ENCODE peak calls at places on chromosome 15, in nine cellular contexts. O, T, H, C, X, P, N, Q and D are unnamed samples.

GRCh38 chr15:68599560-68600071 is 20.8 kb downstream of the CORO2B start:
- DNase-seq in O (peak; percentile 23), T (no peak), H (no peak), C (peak; percentile 72), X (peak; percentile 45), P (no peak), N (no peak), Q (no peak), D (peak; percentile 97)

GRCh38 chr15:69934607-69935006 is 163.1 kb downstream of the TLE3 start:
- DNase-seq in O (no peak), T (no peak), H (no peak), C (no peak), X (no peak), P (no peak), N (no peak), Q (no peak), D (no peak)

GRCh38 chr15:25848769-25849430 is 14.2 kb downstream of the ATP10A start:
- DNase-seq in O (no peak), T (no peak), H (no peak), C (no peak), X (no peak), P (no peak), N (no peak), Q (no peak), D (no peak)

GRCh38 chr15:30038667-30039523 is 43.9 kb upstream of the GOLGA8J start:
- DNase-seq in O (no peak), T (no peak), H (peak; percentile 81), C (no peak), X (peak; percentile 75), P (peak; percentile 57), N (no peak), Q (peak; percentile 23), D (no peak)

GRCh38 chr15:41494190-41494921 is 682 bp downstream of the ITPKA start:
- DNase-seq in O (no peak), T (no peak), H (peak; percentile 42), C (no peak), X (peak; percentile 24), P (peak; percentile 41), N (peak; percentile 55), Q (peak; percentile 30), D (peak; percentile 51)

GRCh38 chr15:79349526-79349925 is 38.6 kb downstream of the TMED3 start:
- DNase-seq in O (no peak), T (no peak), H (no peak), C (no peak), X (no peak), P (no peak), N (no peak), Q (no peak), D (peak; percentile 87)

GRCh38 chr15:38274135-38274534 is 21.5 kb downstream of the SPRED1 start:
- DNase-seq in O (no peak), T (no peak), H (no peak), C (no peak), X (no peak), P (no peak), N (no peak), Q (no peak), D (no peak)

GRCh38 chr15:98560338-98560737 is 88.0 kb upstream of the IGF1R start:
- DNase-seq in O (no peak), T (no peak), H (no peak), C (no peak), X (no peak), P (no peak), N (no peak), Q (no peak), D (no peak)

GRCh38 chr15:68413363-68414255 is 18.4 kb downstream of the ITGA11 start:
- DNase-seq in O (peak; percentile 56), T (no peak), H (no peak), C (no peak), X (peak; percentile 23), P (peak; percentile 14), N (no peak), Q (peak; percentile 76), D (no peak)

GRCh38 chr15:25830844-25831443 is 32.2 kb downstream of the ATP10A start:
- DNase-seq in O (peak; percentile 37), T (no peak), H (no peak), C (peak; percentile 95), X (peak; percentile 24), P (no peak), N (no peak), Q (peak; percentile 67), D (no peak)

GRCh38 chr15:73685561-73685960 is 1.4 kb downstream of the CD276 start:
- DNase-seq in O (no peak), T (no peak), H (no peak), C (peak; percentile 45), X (no peak), P (no peak), N (no peak), Q (no peak), D (no peak)

GRCh38 chr15:73682597-73683090 is 1.5 kb upstream of the CD276 start:
- DNase-seq in O (no peak), T (no peak), H (no peak), C (no peak), X (no peak), P (no peak), N (no peak), Q (no peak), D (no peak)

GRCh38 chr15:73683257-73683623 is 943 bp upstream of the CD276 start:
- DNase-seq in O (no peak), T (no peak), H (no peak), C (no peak), X (no peak), P (no peak), N (no peak), Q (no peak), D (no peak)

GRCh38 chr15:73681856-73682596 is 2.2 kb upstream of the CD276 start:
- DNase-seq in O (no peak), T (no peak), H (no peak), C (no peak), X (no peak), P (no peak), N (no peak), Q (no peak), D (no peak)

DNA sequence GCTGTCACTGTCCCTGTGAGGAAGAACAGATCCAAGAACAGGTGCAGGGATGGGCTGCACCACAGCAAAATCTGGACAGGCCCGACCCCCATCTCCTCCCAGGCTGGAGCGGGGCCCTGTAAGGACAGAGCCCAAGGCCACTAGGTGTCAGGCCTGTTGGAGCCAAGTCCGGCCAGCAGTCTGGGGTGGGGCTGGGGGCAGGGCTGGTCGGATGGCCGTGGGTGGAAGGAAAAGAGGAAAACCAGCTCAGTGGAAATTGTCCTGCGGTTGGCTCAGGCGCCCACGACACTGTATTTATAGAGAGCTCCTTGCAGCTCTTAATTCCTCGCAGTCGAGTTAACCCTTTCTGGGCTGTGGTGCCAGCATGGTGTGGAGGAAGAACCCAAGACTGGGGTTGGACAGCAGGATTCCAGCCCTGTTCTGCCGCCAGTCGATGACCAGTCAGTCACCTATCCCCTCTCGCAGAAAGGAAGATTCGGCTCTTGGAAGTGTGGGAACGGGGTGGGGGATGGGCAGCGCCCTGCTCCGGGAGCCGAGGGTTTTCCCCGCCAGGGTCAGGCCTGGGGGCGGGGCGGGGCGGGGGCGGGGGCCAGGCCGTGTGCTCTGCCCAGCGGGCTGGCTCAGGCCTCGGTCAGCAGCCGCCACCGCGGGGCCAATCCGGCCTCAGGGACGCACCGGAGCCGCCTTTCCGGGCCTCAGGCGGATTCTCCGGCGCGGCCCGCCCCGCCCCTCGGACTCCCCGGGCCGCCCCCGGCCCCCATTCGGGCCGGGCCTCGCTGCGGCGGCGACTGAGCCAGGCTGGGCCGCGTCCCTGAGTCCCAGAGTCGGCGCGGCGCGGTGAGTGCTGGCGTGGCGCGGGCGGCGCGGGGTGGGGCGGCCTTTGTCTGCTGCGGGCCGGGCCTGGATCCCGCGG is at the start of gene CD276:
- DNase-seq in O (peak; percentile 88), T (no peak), H (peak; percentile 92), C (peak; percentile 66), X (peak; percentile 78), P (peak; percentile 89), N (peak; percentile 90), Q (peak; percentile 86), D (peak; percentile 72)
- TF ChIP-seq CTCF in O (peak; percentile 48), T (no peak), H (peak; percentile 37), C (peak; percentile 15), X (no peak), P (no peak), N (peak; percentile 32), Q (no peak), D (peak; percentile 38)

GRCh38 chr15:57306944-57307411 is 69.3 kb upstream of the CGNL1 start:
- DNase-seq in O (no peak), T (no peak), H (no peak), C (no peak), X (no peak), P (no peak), N (no peak), Q (no peak), D (no peak)
- H3K4me1 ChIP-seq in O (peaks cover 3% of the 10 kb centered on the region), T (peaks cover 20% of the 10 kb centered on the region), H (no peaks in the 10 kb centered on the region), C (no peaks in the 10 kb centered on the region), X (no peaks in the 10 kb centered on the region), P (peaks cover 15% of the 10 kb centered on the region), N (peaks cover 18% of the 10 kb centered on the region), Q (peaks cover 5% of the 10 kb centered on the region), D (peaks cover 3% of the 10 kb centered on the region)

GRCh38 chr15:77563768-77564167 is 68.9 kb downstream of the LINGO1 start:
- DNase-seq in O (no peak), T (no peak), H (no peak), C (no peak), X (no peak), P (no peak), N (no peak), Q (no peak), D (no peak)
- TF ChIP-seq CTCF in O (no peak), T (no peak), H (no peak), C (no peak), X (no peak), P (no peak), N (no peak), Q (no peak), D (no peak)

GRCh38 chr15:43009206-43009605 is 88.6 kb upstream of the TTBK2 start:
- DNase-seq in O (no peak), T (no peak), H (no peak), C (no peak), X (no peak), P (no peak), N (no peak), Q (no peak), D (no peak)

GRCh38 chr15:43008150-43008549 is 87.6 kb upstream of the TTBK2 start:
- DNase-seq in O (no peak), T (no peak), H (no peak), C (no peak), X (no peak), P (no peak), N (no peak), Q (no peak), D (no peak)

GRCh38 chr15:43007551-43007950 is 87.0 kb upstream of the TTBK2 start:
- DNase-seq in O (no peak), T (no peak), H (no peak), C (no peak), X (no peak), P (no peak), N (no peak), Q (no peak), D (no peak)

GRCh38 chr15:43006991-43007390 is 86.4 kb upstream of the TTBK2 start:
- DNase-seq in O (no peak), T (no peak), H (no peak), C (no peak), X (no peak), P (no peak), N (no peak), Q (no peak), D (no peak)
- H3K4me1 ChIP-seq in O (peaks cover 5% of the 10 kb centered on the region), T (no peaks in the 10 kb centered on the region), H (no peaks in the 10 kb centered on the region), C (no peaks in the 10 kb centered on the region), X (no peaks in the 10 kb centered on the region), P (no peaks in the 10 kb centered on the region), N (no peaks in the 10 kb centered on the region), Q (peaks cover 29% of the 10 kb centered on the region), D (no peaks in the 10 kb centered on the region)